ENCODE peak calls at places on chromosomes 5 and 9, in four cellular contexts. Y is GM23248, I is cardiac muscle cell, B is PC-3. O is an unnamed sample.

GRCh38 chr9:74556685-74557084 is 59.5 kb downstream of the RORB start:
- DNase-seq in Y (peak), I (no peak), B (no peak), O (no peak)

GRCh38 chr5:447501-447900 is 4.5 kb downstream of the EXOC3 start:
- DNase-seq in Y (no peak), I (no peak), B (no peak), O (no peak)

GRCh38 chr9:82332774-82333152 is 344.2 kb downstream of the SPATA31D1 start:
- DNase-seq in B (peak), I (no peak), Y (peak), O (no peak)

GRCh38 chr9:117300686-117301085 is 114.2 kb downstream of the ASTN2 start:
- DNase-seq in Y (no peak), I (no peak), B (no peak), O (no peak)

GRCh38 chr9:119366909-119367690 is 2.1 kb downstream of the BRINP1 start:
- DNase-seq in I (no peak), Y (no peak), B (no peak), O (no peak)

GRCh38 chr5:3131161-3131560 is 379.7 kb upstream of the IRX2 start:
- DNase-seq in I (no peak), B (no peak), Y (no peak), O (no peak)

GRCh38 chr5:135240781-135241360 is 158.2 kb downstream of the MACROH2A1 start:
- DNase-seq in I (no peak), B (no peak), Y (no peak), O (no peak)

GRCh38 chr5:55226934-55227737 is at the start of gene MCIDAS:
- DNase-seq in I (peak), Y (peak), B (peak), O (peak)

GRCh38 chr9:94945191-94946144 is 219.0 kb downstream of the AOPEP start:
- DNase-seq in I (no peak), Y (peak), B (peak), O (no peak)

GRCh38 chr5:143436871-143437270 is 33.4 kb upstream of the NR3C1 start:
- DNase-seq in I (no peak), Y (peak), B (peak), O (no peak)

GRCh38 chr9:93896496-93897033 is 58.6 kb downstream of the BARX1 start:
- DNase-seq in Y (no peak), B (no peak), I (no peak), O (no peak)

GRCh38 chr9:75775173-75775572 is 115.3 kb upstream of the PCSK5 start:
- DNase-seq in I (no peak), B (no peak), Y (no peak), O (no peak)

GRCh38 chr5:158084292-158084691 is 225.3 kb upstream of the CLINT1 start:
- DNase-seq in B (no peak), Y (peak), I (no peak), O (no peak)

GRCh38 chr5:133738271-133738670 is 125.9 kb upstream of the FSTL4 start:
- DNase-seq in Y (no peak), I (no peak), B (peak), O (no peak)

GRCh38 chr9:94301577-94301976 is 26.9 kb downstream of the NUTM2F start:
- DNase-seq in I (no peak), Y (no peak), B (no peak), O (no peak)

GRCh38 chr9:113532809-113533190 is 69.3 kb downstream of the RGS3 start:
- DNase-seq in I (no peak), Y (no peak), B (no peak), O (no peak)

GRCh38 chr5:131382407-131383395 is 118.8 kb downstream of the CDC42SE2 start:
- DNase-seq in Y (peak), B (peak), I (peak), O (peak)

GRCh38 chr5:30752015-30752414 is 441.5 kb upstream of the CDH6 start:
- DNase-seq in I (no peak), B (no peak), Y (no peak), O (no peak)

GRCh38 chr5:165829504-165829903 is 2324.1 kb downstream of the MAT2B start:
- DNase-seq in B (no peak), Y (no peak), I (no peak), O (no peak)

GRCh38 chr9:76576344-76576743 is 117.4 kb downstream of the GCNT1 start:
- DNase-seq in I (no peak), B (no peak), Y (peak), O (no peak)

GRCh38 chr5:67262202-67262601 is 65.6 kb upstream of the CD180 start:
- DNase-seq in Y (no peak), B (no peak), I (no peak), O (no peak)

GRCh38 chr9:73558471-73558870 is 406.8 kb downstream of the ANXA1 start:
- DNase-seq in B (no peak), I (no peak), Y (no peak), O (no peak)

GRCh38 chr9:84856181-84856632 is 186.7 kb downstream of the NTRK2 start:
- DNase-seq in I (no peak), B (no peak), Y (peak), O (no peak)

GRCh38 chr5:135223891-135224625 is 175.0 kb downstream of the MACROH2A1 start:
- DNase-seq in B (no peak), Y (no peak), I (no peak), O (no peak)

GRCh38 chr9:110148384-110148783 is 59.6 kb downstream of the C9orf152 start:
- DNase-seq in Y (peak), I (no peak), B (no peak), O (no peak)

GRCh38 chr5:77015938-77016569 is 14.2 kb upstream of the AGGF1 start:
- DNase-seq in B (peak), Y (peak), I (peak), O (peak)

GRCh38 chr5:1668141-1668721 is 131.4 kb downstream of the MRPL36 start:
- DNase-seq in Y (no peak), B (no peak), I (no peak), O (peak)

GRCh38 chr9:107827304-107827703 is 337.7 kb upstream of the KLF4 start:
- DNase-seq in Y (no peak), I (no peak), B (no peak), O (no peak)

GRCh38 chr5:172802013-172802584 is 31.1 kb upstream of the DUSP1 start:
- DNase-seq in B (no peak), Y (no peak), I (no peak), O (no peak)

GRCh38 chr5:133610489-133611356 is 1.6 kb downstream of the FSTL4 start:
- DNase-seq in B (peak), I (peak), Y (peak), O (peak)

GRCh38 chr9:36728651-36729520 is 156.2 kb downstream of the MELK start:
- DNase-seq in B (peak), I (peak), Y (peak), O (peak)

GRCh38 chr5:14655146-14655741 is 9.3 kb upstream of the OTULIN start:
- DNase-seq in I (no peak), B (peak), Y (no peak), O (no peak)

GRCh38 chr5:173001229-173001841 is 17.8 kb downstream of the ATP6V0E1 start:
- DNase-seq in B (no peak), Y (no peak), I (no peak), O (no peak)

GRCh38 chr5:22560115-22560514 is 293.0 kb downstream of the CDH12 start:
- DNase-seq in I (peak), B (peak), Y (peak), O (no peak)

GRCh38 chr5:107203231-107203630 is 467.5 kb downstream of the EFNA5 start:
- DNase-seq in I (no peak), B (no peak), Y (no peak), O (no peak)
- H3K4me3 ChIP-seq in I (no peak), B (no peak), Y (no peak), O (no peak)

DNA sequence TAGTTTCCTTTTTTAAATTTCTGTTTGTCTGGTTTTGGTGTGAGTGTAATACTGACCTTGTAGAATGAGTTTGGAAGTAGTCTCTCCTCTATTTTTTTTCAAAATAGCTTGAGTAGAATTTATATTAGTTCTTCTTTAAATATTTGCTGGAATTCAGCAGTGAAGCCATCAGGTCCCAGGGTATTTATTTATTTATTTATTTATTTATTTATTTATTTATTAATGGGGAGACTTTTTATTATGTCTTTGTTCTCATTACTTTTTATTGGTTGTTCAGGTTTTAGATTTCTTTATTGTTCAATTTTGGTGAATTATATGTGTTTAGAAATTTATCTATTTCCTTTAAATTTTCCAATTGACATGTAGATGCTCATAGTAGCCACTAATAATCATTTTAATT is 875.8 kb upstream of the COX7C start:
- DNase-seq in Y (no peak), I (no peak), B (no peak), O (no peak)
- H3K4me3 ChIP-seq in Y (no peak), I (no peak), B (no peak), O (no peak)

DNA sequence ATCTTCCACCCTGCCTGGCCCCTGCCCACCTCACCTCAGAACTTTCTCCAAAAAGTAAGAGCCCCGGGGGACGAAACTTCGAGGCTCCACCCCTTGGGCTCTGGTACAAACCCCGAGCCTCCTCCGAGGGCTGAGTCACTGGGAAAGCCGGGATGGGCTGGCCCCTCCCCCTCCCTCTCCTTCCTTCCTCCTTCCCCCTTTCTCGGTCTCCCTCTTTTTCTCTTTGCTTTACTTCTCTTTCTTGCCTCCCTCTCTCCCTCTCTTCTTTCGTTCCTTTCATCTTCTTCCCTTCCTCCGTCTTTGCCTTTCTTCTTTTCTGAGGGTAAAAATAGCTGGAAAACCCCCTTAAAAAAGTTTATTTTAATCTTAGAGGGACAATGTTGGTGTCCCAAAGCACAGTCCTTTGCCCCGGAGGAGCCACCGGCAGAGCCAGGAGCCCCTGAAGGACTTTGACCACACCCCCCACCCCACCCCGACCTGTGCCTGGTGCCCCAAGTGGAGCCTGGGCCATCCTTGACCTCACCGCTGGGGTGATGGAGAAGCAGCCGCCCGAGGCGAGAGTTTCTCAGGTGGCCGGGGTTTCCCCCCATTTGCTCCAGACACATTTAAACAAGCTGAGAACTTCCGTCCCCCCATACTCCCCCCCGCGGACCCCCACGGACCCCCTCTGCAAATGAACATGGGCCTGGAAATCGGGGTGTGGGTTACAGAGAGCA is 5.7 kb upstream of the NOTCH1 start:
- DNase-seq in B (peak), I (no peak), Y (peak), O (peak)
- H3K4me3 ChIP-seq in B (peak), I (no peak), Y (peak), O (no peak)

GRCh38 chr5:151703227-151703626 is 16.5 kb upstream of the SPARC start:
- DNase-seq in Y (no peak), B (no peak), I (no peak), O (no peak)
- H3K4me3 ChIP-seq in Y (no peak), B (no peak), I (no peak), O (no peak)

GRCh38 chr5:84382363-84383295 is 2.1 kb downstream of the EDIL3 start:
- DNase-seq in B (no peak), Y (peak), I (peak), O (no peak)

GRCh38 chr5:84383816-84384603 is 670 bp downstream of the EDIL3 start:
- DNase-seq in B (peak), Y (peak), I (peak), O (peak)

GRCh38 chr5:84381501-84382362 is 2.9 kb downstream of the EDIL3 start:
- DNase-seq in I (peak), B (no peak), Y (peak), O (no peak)

GRCh38 chr5:84384604-84385575 is at the start of gene EDIL3:
- DNase-seq in B (no peak), Y (peak), I (peak), O (peak)

GRCh38 chr5:84383296-84383815 is 1.3 kb downstream of the EDIL3 start:
- DNase-seq in Y (peak), B (no peak), I (no peak), O (no peak)
- H3K4me3 ChIP-seq in Y (peak), B (peak), I (peak), O (no peak)

GRCh38 chr5:37840036-37840909 is at the start of gene GDNF:
- DNase-seq in I (peak), B (peak), Y (peak), O (no peak)

GRCh38 chr5:37838933-37839341 is 904 bp downstream of the GDNF start:
- DNase-seq in Y (peak), B (no peak), I (no peak), O (no peak)

GRCh38 chr5:37842048-37842447 is 2.2 kb upstream of the GDNF start:
- DNase-seq in Y (no peak), B (no peak), I (no peak), O (no peak)

GRCh38 chr5:37839441-37840035 is 303 bp downstream of the GDNF start:
- DNase-seq in I (peak), B (peak), Y (peak), O (no peak)

DNA sequence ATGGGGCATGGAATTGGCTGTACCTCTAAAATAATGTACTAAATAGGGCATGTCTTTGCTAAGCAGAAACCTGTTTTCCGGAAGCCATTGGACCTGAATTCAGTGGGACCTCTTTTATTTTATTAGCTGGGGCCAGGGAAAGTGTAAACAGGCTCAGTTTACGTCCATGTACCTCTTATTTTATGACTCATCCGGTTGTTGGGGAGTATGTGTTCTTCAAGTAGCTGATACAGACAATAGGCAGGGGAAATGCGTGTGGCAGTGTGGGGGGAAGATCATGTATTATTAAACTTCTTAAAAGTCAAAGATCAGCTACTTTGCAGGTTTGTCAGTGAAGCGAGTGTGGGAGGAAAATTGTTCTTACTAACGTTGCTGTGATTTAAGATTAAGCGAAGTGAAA is 1.4 kb upstream of the GDNF start:
- DNase-seq in I (no peak), Y (no peak), B (no peak), O (no peak)
- H3K4me3 ChIP-seq in I (no peak), Y (peak), B (no peak), O (no peak)

GRCh38 chr9:120692901-120693573 is 21.2 kb downstream of the MEGF9 start:
- DNase-seq in Y (peak), I (no peak), B (no peak), O (peak)
- H3K4me3 ChIP-seq in Y (peak), I (no peak), B (no peak), O (no peak)

GRCh38 chr5:71697967-71698366 is 21.1 kb upstream of the CARTPT start:
- DNase-seq in Y (no peak), I (no peak), B (no peak), O (no peak)
- H3K4me3 ChIP-seq in Y (no peak), I (no peak), B (no peak), O (no peak)

DNA sequence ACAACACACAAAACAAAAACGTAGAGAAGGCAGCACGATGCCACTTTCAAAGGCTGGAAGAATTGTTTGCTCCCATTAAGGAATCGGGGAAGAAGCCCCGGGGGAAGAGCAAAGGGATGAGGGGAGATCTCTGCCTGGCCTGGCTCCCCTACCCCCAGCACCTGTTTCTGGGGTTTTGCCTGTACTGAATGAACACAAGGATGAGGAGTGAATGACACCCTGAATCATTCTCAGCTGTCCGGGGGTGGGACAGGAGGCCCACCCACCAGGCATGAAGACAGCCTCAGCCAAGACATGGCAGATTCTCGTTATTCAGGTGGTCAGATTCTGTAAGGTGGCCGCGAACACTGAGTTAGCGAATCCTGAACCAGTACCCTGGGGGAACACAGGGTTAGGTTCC is 7.5 kb downstream of the TBC1D9B start:
- DNase-seq in Y (no peak), B (no peak), I (no peak), O (no peak)
- H3K4me3 ChIP-seq in Y (no peak), B (no peak), I (no peak), O (no peak)

O was measured in HAP-1.